ENCODE peak calls at places on chromosomes 13 and 19, in seven cellular contexts. One of them, this sample, is unnamed.

GRCh38 chr19:42857544-42857867 is 22.0 kb downstream of the PSG1 start:
- DNase-seq in mesendoderm: no peak
- DNase-seq in amniotic epithelial cell: no peak
- DNase-seq in central memory CD4-positive, alpha-beta T cell: no peak
- DNase-seq in heart right ventricle: no peak
- DNase-seq in NCI-H82: no peak
- DNase-seq in cardiac fibroblast: no peak
- DNase-seq in this sample: no peak

GRCh38 chr13:25179810-25180437 is 7.8 kb upstream of the AMER2 start:
- DNase-seq in amniotic epithelial cell: no peak
- DNase-seq in mesendoderm: no peak
- DNase-seq in central memory CD4-positive, alpha-beta T cell: no peak
- DNase-seq in heart right ventricle: no peak
- DNase-seq in cardiac fibroblast: no peak
- DNase-seq in NCI-H82: peak
- DNase-seq in this sample: peak

GRCh38 chr13:37747071-37747612 is 122.4 kb downstream of the TRPC4 start:
- DNase-seq in amniotic epithelial cell: peak
- DNase-seq in cardiac fibroblast: peak
- DNase-seq in heart right ventricle: no peak
- DNase-seq in NCI-H82: no peak
- DNase-seq in mesendoderm: no peak
- DNase-seq in central memory CD4-positive, alpha-beta T cell: no peak
- DNase-seq in this sample: no peak

GRCh38 chr13:99312493-99312883 is 5.3 kb upstream of the GPR183 start:
- DNase-seq in mesendoderm: no peak
- DNase-seq in amniotic epithelial cell: peak
- DNase-seq in central memory CD4-positive, alpha-beta T cell: no peak
- DNase-seq in cardiac fibroblast: peak
- DNase-seq in NCI-H82: no peak
- DNase-seq in heart right ventricle: peak
- DNase-seq in this sample: peak

GRCh38 chr19:43380771-43381386 is 27.4 kb downstream of the CD177 start:
- DNase-seq in cardiac fibroblast: no peak
- DNase-seq in mesendoderm: peak
- DNase-seq in heart right ventricle: no peak
- DNase-seq in central memory CD4-positive, alpha-beta T cell: no peak
- DNase-seq in NCI-H82: no peak
- DNase-seq in amniotic epithelial cell: no peak
- DNase-seq in this sample: no peak

GRCh38 chr19:1166872-1167573 is 7.0 kb downstream of the SBNO2 start:
- DNase-seq in amniotic epithelial cell: no peak
- DNase-seq in heart right ventricle: no peak
- DNase-seq in central memory CD4-positive, alpha-beta T cell: no peak
- DNase-seq in mesendoderm: no peak
- DNase-seq in cardiac fibroblast: no peak
- DNase-seq in NCI-H82: no peak
- DNase-seq in this sample: no peak

GRCh38 chr13:44618326-44618725 is 42.2 kb upstream of the TSC22D1 start:
- DNase-seq in heart right ventricle: no peak
- DNase-seq in NCI-H82: no peak
- DNase-seq in cardiac fibroblast: peak
- DNase-seq in mesendoderm: no peak
- DNase-seq in amniotic epithelial cell: peak
- DNase-seq in central memory CD4-positive, alpha-beta T cell: no peak
- DNase-seq in this sample: no peak

GRCh38 chr13:49374585-49375290 is 69.1 kb downstream of the CAB39L start:
- DNase-seq in heart right ventricle: no peak
- DNase-seq in mesendoderm: no peak
- DNase-seq in NCI-H82: no peak
- DNase-seq in cardiac fibroblast: peak
- DNase-seq in amniotic epithelial cell: peak
- DNase-seq in central memory CD4-positive, alpha-beta T cell: no peak
- DNase-seq in this sample: no peak

GRCh38 chr13:28059214-28059613 is 41.2 kb downstream of the FLT3 start:
- DNase-seq in NCI-H82: peak
- DNase-seq in cardiac fibroblast: peak
- DNase-seq in central memory CD4-positive, alpha-beta T cell: peak
- DNase-seq in amniotic epithelial cell: peak
- DNase-seq in heart right ventricle: no peak
- DNase-seq in mesendoderm: peak
- DNase-seq in this sample: no peak

GRCh38 chr13:44516771-44517170 is 59.4 kb downstream of the TSC22D1 start:
- DNase-seq in mesendoderm: peak
- DNase-seq in central memory CD4-positive, alpha-beta T cell: no peak
- DNase-seq in NCI-H82: peak
- DNase-seq in amniotic epithelial cell: no peak
- DNase-seq in cardiac fibroblast: no peak
- DNase-seq in heart right ventricle: no peak
- DNase-seq in this sample: no peak

GRCh38 chr13:107373551-107373950 is 805.6 kb upstream of the ARGLU1 start:
- DNase-seq in NCI-H82: peak
- DNase-seq in heart right ventricle: no peak
- DNase-seq in cardiac fibroblast: peak
- DNase-seq in mesendoderm: peak
- DNase-seq in central memory CD4-positive, alpha-beta T cell: no peak
- DNase-seq in amniotic epithelial cell: peak
- DNase-seq in this sample: no peak

GRCh38 chr19:31329819-31330218 is 19.4 kb downstream of the TSHZ3 start:
- DNase-seq in mesendoderm: no peak
- DNase-seq in amniotic epithelial cell: no peak
- DNase-seq in central memory CD4-positive, alpha-beta T cell: no peak
- DNase-seq in heart right ventricle: no peak
- DNase-seq in NCI-H82: no peak
- DNase-seq in cardiac fibroblast: no peak
- DNase-seq in this sample: no peak

This sample was measured in T-helper 2 cell.